ENCODE peak calls at places on chromosomes 7 and 10, in four cellular contexts. H, W, A and Z are unnamed samples.

GRCh38 chr7:129363-130221 is 62.8 kb upstream of the FAM20C start:
- DNase-seq in H (peak), W (no peak), A (peak), Z (peak)

GRCh38 chr10:77416327-77417135 is 221.1 kb downstream of the KCNMA1 start:
- DNase-seq in H (no peak), W (no peak), A (no peak), Z (no peak)

GRCh38 chr7:12067156-12067831 is 143.8 kb upstream of the TMEM106B start:
- DNase-seq in H (peak), W (peak), A (peak), Z (peak)

GRCh38 chr10:73850863-73851461 is 23.4 kb downstream of the CAMK2G start:
- DNase-seq in H (peak), W (no peak), A (no peak), Z (no peak)

GRCh38 chr10:32459072-32459703 is 13.2 kb downstream of the CCDC7 start:
- DNase-seq in H (no peak), W (no peak), A (no peak), Z (no peak)

GRCh38 chr10:23186697-23187096 is 5.4 kb upstream of the PTF1A start:
- DNase-seq in H (no peak), W (no peak), A (no peak), Z (no peak)

GRCh38 chr7:12967322-12967721 is 279.9 kb downstream of the ARL4A start:
- DNase-seq in H (no peak), W (no peak), A (no peak), Z (no peak)

GRCh38 chr10:78894841-78895195 is 173.9 kb upstream of the ZMIZ1 start:
- DNase-seq in H (no peak), W (no peak), A (no peak), Z (no peak)

GRCh38 chr7:32958046-32959025 is 1.1 kb downstream of the FKBP9 start:
- DNase-seq in H (peak), W (no peak), A (peak), Z (no peak)

GRCh38 chr7:30843741-30844482 is 67.7 kb upstream of the AQP1 start:
- DNase-seq in H (peak), W (no peak), A (no peak), Z (no peak)

GRCh38 chr7:91287685-91288084 is 23.5 kb downstream of the FZD1 start:
- DNase-seq in H (no peak), W (no peak), A (no peak), Z (peak)

GRCh38 chr10:7567896-7568295 is 98.9 kb downstream of the ITIH5 start:
- DNase-seq in H (no peak), W (no peak), A (no peak), Z (no peak)

GRCh38 chr10:22913474-22914092 is 14.3 kb upstream of the ARMC3 start:
- DNase-seq in H (no peak), W (no peak), A (no peak), Z (no peak)

GRCh38 chr7:34107306-34107705 is 202.0 kb downstream of the BMPER start:
- DNase-seq in H (peak), W (no peak), A (peak), Z (no peak)

GRCh38 chr10:86281396-86281795 is 85.2 kb downstream of the GRID1 start:
- DNase-seq in H (no peak), W (no peak), A (no peak), Z (no peak)

GRCh38 chr7:158383665-158384064 is 204.0 kb downstream of the PTPRN2 start:
- DNase-seq in H (no peak), W (no peak), A (no peak), Z (no peak)

GRCh38 chr7:149732111-149732561 is 41.3 kb downstream of the ZNF467 start:
- DNase-seq in H (no peak), W (no peak), A (no peak), Z (no peak)

GRCh38 chr10:114060456-114060855 is 16.8 kb downstream of the ADRB1 start:
- DNase-seq in H (peak), W (no peak), A (no peak), Z (peak)

GRCh38 chr10:34817586-34817985 is 2.5 kb upstream of the PARD3 start:
- DNase-seq in H (no peak), W (no peak), A (no peak), Z (no peak)

GRCh38 chr7:106062521-106062931 is 49.6 kb downstream of the SYPL1 start:
- DNase-seq in H (no peak), W (no peak), A (no peak), Z (no peak)

GRCh38 chr7:22996470-22996869 is 17.5 kb downstream of the HYCC1 start:
- DNase-seq in H (no peak), W (no peak), A (no peak), Z (no peak)

GRCh38 chr10:7264313-7264741 is 146.5 kb downstream of the SFMBT2 start:
- DNase-seq in H (no peak), W (no peak), A (no peak), Z (no peak)